ENCODE peak calls at places on chromosomes 12 and 14, in six cellular contexts. W, V, I, J, C and Z are unnamed samples.

GRCh38 chr12:61037792-61038191 is 1222.4 kb upstream of the USP15 start:
- DNase-seq in J (no peak), W (no peak), V (no peak), I (no peak), C (no peak), Z (no peak)

GRCh38 chr14:59013672-59014298 is 174.7 kb upstream of the DAAM1 start:
- DNase-seq in J (no peak), I (no peak), C (no peak), W (no peak), V (peak; percentile 2), Z (peak; percentile 66)

GRCh38 chr12:6827982-6828670 is at the start of gene P3H3:
- DNase-seq in I (peak; percentile 56), V (peak; percentile 34), J (peak; percentile 50), C (no peak), W (peak; percentile 65), Z (peak; percentile 23)

GRCh38 chr12:9372202-9372601 is 164.0 kb upstream of the PZP start:
- DNase-seq in V (peak; percentile 20), J (no peak), W (no peak), C (no peak), I (peak; percentile 18), Z (peak; percentile 54)

GRCh38 chr12:4910502-4911315 is 1.0 kb downstream of the KCNA1 start:
- DNase-seq in J (no peak), W (no peak), I (no peak), C (no peak), V (no peak), Z (no peak)

GRCh38 chr14:89178376-89178775 is 238.7 kb downstream of the FOXN3 start:
- DNase-seq in C (no peak), W (no peak), I (no peak), V (no peak), J (no peak), Z (no peak)

GRCh38 chr14:65949711-65950516 is 536.3 kb upstream of the CCDC196 start:
- DNase-seq in C (no peak), W (no peak), V (no peak), I (no peak), J (peak; percentile 9), Z (peak; percentile 29)

GRCh38 chr12:32120419-32120818 is 13.8 kb downstream of the BICD1 start:
- DNase-seq in J (no peak), V (no peak), W (no peak), C (no peak), I (peak; percentile 27), Z (no peak)

GRCh38 chr14:68099348-68100045 is 279.9 kb downstream of the RAD51B start:
- DNase-seq in V (no peak), W (no peak), I (no peak), J (no peak), C (no peak), Z (no peak)

GRCh38 chr12:85784096-85784720 is 52.0 kb downstream of the RASSF9 start:
- DNase-seq in V (no peak), W (no peak), C (no peak), J (no peak), I (no peak), Z (no peak)

GRCh38 chr12:85779768-85780167 is 56.4 kb downstream of the RASSF9 start:
- DNase-seq in W (no peak), I (no peak), J (no peak), V (no peak), C (no peak), Z (no peak)

GRCh38 chr12:85782711-85783110 is 53.5 kb downstream of the RASSF9 start:
- DNase-seq in J (no peak), W (no peak), V (no peak), I (no peak), C (no peak), Z (no peak)

DNA sequence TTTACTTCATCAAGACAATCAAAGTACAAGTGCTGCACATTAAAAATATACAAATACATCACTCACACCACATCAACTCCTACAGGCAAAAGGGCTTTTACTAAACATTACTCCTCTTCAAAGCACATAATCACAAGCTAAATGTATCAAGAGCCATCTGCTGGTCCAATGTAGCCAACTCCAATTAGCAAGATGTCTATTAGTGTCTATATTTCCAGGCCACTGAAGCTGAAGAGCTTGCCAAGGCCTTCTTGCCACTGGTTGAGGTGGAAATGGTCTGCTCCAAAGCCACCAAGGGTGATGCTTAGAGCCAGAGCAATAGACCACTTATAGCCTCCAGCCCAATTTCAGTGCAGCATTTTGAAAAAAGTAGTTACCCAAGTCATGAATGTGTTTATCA is 54.5 kb downstream of the RASSF9 start:
- DNase-seq in W (no peak), V (no peak), C (no peak), J (no peak), I (no peak), Z (no peak)
- TF ChIP-seq MYC in W (no peak), V (no peak), C (no peak), J (no peak), I (no peak), Z (no peak)

GRCh38 chr14:56630707-56631106 is 51.1 kb downstream of the TMEM260 start:
- DNase-seq in I (no peak), W (no peak), C (no peak), V (no peak), J (no peak), Z (no peak)
- TF ChIP-seq MYC in I (no peak), W (no peak), C (no peak), V (no peak), J (no peak), Z (no peak)

GRCh38 chr14:81589381-81590065 is 55.9 kb upstream of the SEL1L start:
- DNase-seq in I (no peak), V (peak; percentile 2), J (peak; percentile 64), W (no peak), C (no peak), Z (no peak)

GRCh38 chr14:81591266-81591665 is 57.6 kb upstream of the SEL1L start:
- DNase-seq in C (no peak), I (no peak), V (no peak), W (no peak), J (no peak), Z (no peak)

GRCh38 chr14:81594012-81594411 is 60.4 kb upstream of the SEL1L start:
- DNase-seq in J (no peak), I (no peak), V (no peak), W (no peak), C (no peak), Z (peak; percentile 13)
- TF ChIP-seq MYC in J (no peak), I (no peak), V (no peak), W (no peak), C (no peak), Z (no peak)

DNA sequence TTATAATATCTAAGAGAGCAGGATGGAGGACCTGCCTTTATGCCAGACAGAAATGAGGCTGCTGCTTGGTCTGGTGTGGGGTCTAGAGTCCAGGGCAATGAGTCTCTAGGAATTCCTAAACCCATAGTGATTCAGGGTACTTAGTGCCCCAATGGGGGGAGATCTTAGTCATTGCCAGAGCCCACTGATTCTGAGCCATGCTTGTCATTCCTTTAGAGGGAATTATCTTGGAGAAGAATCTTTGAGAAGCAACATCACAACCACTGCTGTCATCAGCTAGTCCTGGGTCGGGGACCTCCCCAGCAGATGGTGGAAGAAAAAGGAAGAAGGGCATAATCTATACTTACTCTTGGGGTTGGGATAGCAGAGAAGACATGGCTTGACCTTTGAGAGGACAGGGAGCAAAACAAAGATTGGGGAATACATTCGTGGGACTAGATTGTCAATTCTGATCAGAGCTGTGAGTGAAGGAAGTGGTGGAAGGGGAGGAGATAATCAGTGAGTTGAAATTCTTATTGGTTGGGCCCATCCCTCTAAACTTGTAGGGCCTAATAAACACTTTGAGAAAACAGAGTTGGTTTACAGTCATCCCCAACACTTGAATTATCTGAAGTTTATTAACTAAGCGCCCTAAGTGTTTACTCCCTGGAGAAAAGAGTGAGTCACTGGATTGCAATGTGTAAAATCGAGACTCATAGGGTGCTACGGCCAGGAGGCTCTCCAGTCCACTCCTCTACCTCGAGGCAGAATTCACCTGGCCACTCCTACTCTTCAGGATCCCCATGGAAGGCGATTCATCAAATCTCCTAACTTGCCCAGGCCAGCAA is 3.0 kb upstream of the KRT3 start:
- DNase-seq in C (no peak), I (no peak), W (peak; percentile 40), V (no peak), J (no peak), Z (no peak)
- TF ChIP-seq MYC in C (no peak), I (no peak), W (no peak), V (no peak), J (no peak), Z (no peak)

DNA sequence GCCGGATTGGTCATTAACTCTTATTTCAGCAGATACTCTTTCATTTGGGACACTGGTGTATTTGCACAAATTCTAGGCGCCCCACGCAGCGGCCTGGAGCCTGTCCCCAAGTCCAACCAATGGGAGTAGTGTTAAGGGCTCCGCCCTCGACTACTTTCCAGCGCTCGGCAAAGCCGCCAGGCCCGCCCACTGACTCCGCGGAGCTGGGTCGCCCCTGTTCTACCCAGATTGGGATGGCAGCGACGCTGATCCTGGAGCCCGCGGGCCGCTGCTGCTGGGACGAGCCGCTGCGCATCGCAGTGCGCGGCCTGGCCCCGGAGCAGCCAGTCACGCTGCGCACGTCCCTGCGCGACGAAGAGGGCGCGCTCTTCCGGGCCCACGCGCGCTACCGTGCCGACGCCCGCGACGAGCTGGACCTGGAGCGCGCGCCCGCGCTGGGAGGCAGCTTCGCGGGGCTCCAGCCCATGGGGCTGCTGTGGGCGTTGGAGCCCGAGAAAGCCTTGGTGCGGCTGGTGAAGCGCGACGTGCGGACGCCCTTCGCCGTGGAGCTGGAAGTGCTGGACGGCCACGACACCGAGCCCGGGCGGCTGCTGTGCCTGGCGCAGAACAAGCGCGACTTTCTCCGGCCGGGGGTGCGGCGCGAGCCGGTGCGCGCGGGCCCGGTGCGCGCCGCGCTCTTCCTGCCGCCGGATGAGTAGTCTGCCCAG is at the start of gene ACOT6:
- DNase-seq in C (no peak), J (peak; percentile 47), V (peak; percentile 62), W (peak; percentile 87), I (peak; percentile 57), Z (peak; percentile 79)
- TF ChIP-seq MYC in C (no peak), J (no peak), V (no peak), W (no peak), I (no peak), Z (peak; percentile 52)